ENCODE peak calls at places on chromosomes 16 and 17, in ten cellular contexts. U is skeletal muscle cell, I is HEK293T, E is thyroid gland, C is tibial nerve, G is upper lobe of left lung, O is C1 segment of cervical spinal cord, T is hepatic stellate cell, D is psoas muscle, A is occipital lobe. L is an unnamed sample.

GRCh38 chr16:74448990-74449389 is 27.7 kb upstream of the CLEC18B start:
- DNase-seq in U (peak), I (no peak), E (peak), C (peak), G (no peak), O (no peak), T (peak), D (peak), A (no peak), L (no peak)

GRCh38 chr17:4679652-4680051 is 24.3 kb downstream of the PELP1 start:
- DNase-seq in U (peak), I (no peak), E (no peak), C (no peak), G (no peak), O (no peak), T (peak), D (no peak), A (no peak), L (no peak)

GRCh38 chr16:66324785-66325184 is 41.7 kb upstream of the CDH5 start:
- DNase-seq in U (no peak), I (peak), E (no peak), C (no peak), G (peak), O (no peak), T (no peak), D (no peak), A (peak), L (no peak)

GRCh38 chr16:89507834-89508590 is at the start of gene SPG7:
- DNase-seq in U (peak), I (peak), E (peak), C (peak), G (peak), O (peak), T (peak), D (peak), A (peak), L (peak)

GRCh38 chr17:79622776-79623175 is 11.9 kb upstream of the RBFOX3 start:
- DNase-seq in U (no peak), I (no peak), E (no peak), C (no peak), G (no peak), O (no peak), T (no peak), D (no peak), A (no peak), L (no peak)

GRCh38 chr16:24728891-24729242 is 584 bp upstream of the TNRC6A start:
- DNase-seq in U (no peak), I (no peak), E (no peak), C (no peak), G (no peak), O (no peak), T (no peak), D (no peak), A (no peak), L (no peak)

GRCh38 chr16:56743840-56744239 is 13.9 kb downstream of the NUP93 start:
- DNase-seq in U (peak), I (no peak), E (peak), C (no peak), G (no peak), O (no peak), T (peak), D (peak), A (no peak), L (no peak)

GRCh38 chr17:38750312-38751121 is 2.0 kb upstream of the PSMB3 start:
- DNase-seq in U (no peak), I (no peak), E (peak), C (no peak), G (no peak), O (no peak), T (no peak), D (no peak), A (no peak), L (no peak)

GRCh38 chr16:66428682-66429251 is 1.7 kb downstream of the BEAN1 start:
- DNase-seq in U (no peak), I (no peak), E (no peak), C (no peak), G (no peak), O (no peak), T (no peak), D (no peak), A (no peak), L (no peak)

GRCh38 chr17:77688369-77688768 is 270.1 kb upstream of the TNRC6C start:
- DNase-seq in U (no peak), I (no peak), E (no peak), C (no peak), G (no peak), O (no peak), T (no peak), D (no peak), A (no peak), L (no peak)

GRCh38 chr16:17503331-17503730 is 32.6 kb upstream of the XYLT1 start:
- DNase-seq in U (no peak), I (no peak), E (peak), C (no peak), G (no peak), O (no peak), T (no peak), D (no peak), A (no peak), L (no peak)

GRCh38 chr16:1815461-1815860 is 11.2 kb downstream of the HAGH start:
- DNase-seq in U (no peak), I (no peak), E (no peak), C (peak), G (no peak), O (no peak), T (no peak), D (no peak), A (no peak), L (no peak)

GRCh38 chr17:81331527-81332043 is 36.5 kb upstream of the SLC38A10 start:
- DNase-seq in U (no peak), I (no peak), E (peak), C (no peak), G (peak), O (no peak), T (no peak), D (no peak), A (no peak), L (no peak)

GRCh38 chr17:27582696-27583095 is 48.3 kb upstream of the LGALS9 start:
- DNase-seq in U (no peak), I (no peak), E (no peak), C (no peak), G (peak), O (no peak), T (no peak), D (no peak), A (no peak), L (no peak)

GRCh38 chr16:24146523-24146922 is 109.6 kb upstream of the CACNG3 start:
- DNase-seq in U (peak), I (no peak), E (no peak), C (no peak), G (no peak), O (no peak), T (no peak), D (no peak), A (no peak), L (no peak)

GRCh38 chr17:7988750-7989178 is 13.7 kb upstream of the GUCY2D start:
- DNase-seq in U (peak), I (peak), E (no peak), C (no peak), G (no peak), O (no peak), T (peak), D (no peak), A (no peak), L (peak)

GRCh38 chr17:29256735-29257466 is 10.2 kb downstream of the CRYBA1 start:
- DNase-seq in U (no peak), I (no peak), E (no peak), C (no peak), G (no peak), O (no peak), T (no peak), D (no peak), A (no peak), L (no peak)

GRCh38 chr16:46859719-46860152 is 24.4 kb upstream of the GPT2 start:
- DNase-seq in U (peak), I (no peak), E (no peak), C (no peak), G (no peak), O (no peak), T (peak), D (peak), A (no peak), L (no peak)

GRCh38 chr17:51397361-51398127 is 137.2 kb downstream of the UTP18 start:
- DNase-seq in U (peak), I (no peak), E (no peak), C (no peak), G (no peak), O (no peak), T (peak), D (no peak), A (no peak), L (no peak)

GRCh38 chr16:19748389-19749110 is 30.5 kb downstream of the IQCK start:
- DNase-seq in U (no peak), I (no peak), E (no peak), C (no peak), G (no peak), O (no peak), T (no peak), D (no peak), A (no peak), L (no peak)

GRCh38 chr17:77941004-77941403 is 17.5 kb upstream of the TNRC6C start:
- DNase-seq in U (no peak), I (no peak), E (no peak), C (no peak), G (no peak), O (no peak), T (no peak), D (no peak), A (no peak), L (no peak)

GRCh38 chr17:80122026-80122575 is 20.7 kb downstream of the GAA start:
- DNase-seq in U (no peak), I (no peak), E (no peak), C (no peak), G (no peak), O (no peak), T (no peak), D (no peak), A (no peak), L (no peak)

GRCh38 chr17:41657936-41658335 is 30.7 kb upstream of the EIF1 start:
- DNase-seq in U (no peak), I (no peak), E (no peak), C (no peak), G (no peak), O (no peak), T (no peak), D (no peak), A (no peak), L (no peak)

GRCh38 chr16:81616321-81617020 is 162.6 kb upstream of the PLCG2 start:
- DNase-seq in U (no peak), I (no peak), E (peak), C (no peak), G (peak), O (peak), T (peak), D (peak), A (peak), L (peak)

GRCh38 chr17:46795379-46795952 is 23.0 kb downstream of the WNT3 start:
- DNase-seq in U (no peak), I (no peak), E (no peak), C (no peak), G (no peak), O (no peak), T (peak), D (no peak), A (no peak), L (no peak)

GRCh38 chr17:37182786-37183185 is 193.0 kb upstream of the C17orf78 start:
- DNase-seq in U (no peak), I (no peak), E (no peak), C (no peak), G (no peak), O (no peak), T (no peak), D (no peak), A (no peak), L (no peak)

GRCh38 chr17:6910987-6911603 is 79.6 kb upstream of the TEKT1 start:
- DNase-seq in U (peak), I (no peak), E (no peak), C (no peak), G (no peak), O (no peak), T (peak), D (no peak), A (no peak), L (peak)

GRCh38 chr16:60199154-60199553 is 1465.0 kb upstream of the GOT2 start:
- DNase-seq in U (no peak), I (no peak), E (no peak), C (no peak), G (no peak), O (no peak), T (no peak), D (no peak), A (no peak), L (no peak)

GRCh38 chr17:66523378-66524174 is 221.2 kb downstream of the PRKCA start:
- DNase-seq in U (no peak), I (no peak), E (no peak), C (no peak), G (no peak), O (no peak), T (peak), D (no peak), A (no peak), L (no peak)

GRCh38 chr17:40518401-40519088 is 17.1 kb upstream of the TNS4 start:
- DNase-seq in U (no peak), I (no peak), E (no peak), C (no peak), G (no peak), O (no peak), T (no peak), D (no peak), A (no peak), L (no peak)

GRCh38 chr17:54982399-54982798 is 13.8 kb downstream of the STXBP4 start:
- DNase-seq in U (peak), I (no peak), E (no peak), C (no peak), G (no peak), O (no peak), T (no peak), D (no peak), A (no peak), L (no peak)